ENCODE peak calls at places on chromosomes 2 and 18, in seven cellular contexts. L, I, H, E, B, J and S are unnamed samples. For H3K36me3, the result is how much of the 10 kb centered on the place peaks cover.

GRCh38 chr18:4750392-4751346 is 295.6 kb upstream of the DLGAP1 start:
- DNase-seq in L (no peak), I (no peak), H (no peak), E (no peak), B (no peak), J (no peak), S (no peak)

GRCh38 chr2:208872591-208872990 is 466.0 kb downstream of the PTH2R start:
- DNase-seq in L (no peak), I (no peak), H (no peak), E (no peak), B (no peak), J (no peak), S (no peak)

GRCh38 chr2:201191132-201191875 is 8.4 kb downstream of the CASP10 start:
- DNase-seq in L (no peak), I (no peak), H (no peak), E (no peak), B (no peak), J (no peak), S (no peak)

GRCh38 chr2:222791946-222792649 is 68.7 kb upstream of the ACSL3 start:
- DNase-seq in L (peak), I (no peak), H (no peak), E (peak), B (peak), J (no peak), S (peak)

GRCh38 chr18:3217930-3218647 is 1.7 kb downstream of the MYOM1 start:
- DNase-seq in L (peak), I (no peak), H (no peak), E (no peak), B (peak), J (no peak), S (no peak)

GRCh38 chr18:39840406-39840805 is 2114.6 kb upstream of the PIK3C3 start:
- DNase-seq in L (peak), I (no peak), H (no peak), E (no peak), B (no peak), J (no peak), S (no peak)

GRCh38 chr2:197135806-197136205 is 174.8 kb downstream of the ANKRD44 start:
- DNase-seq in L (no peak), I (no peak), H (no peak), E (no peak), B (no peak), J (no peak), S (no peak)

GRCh38 chr2:233476083-233476410 is 90.5 kb downstream of the USP40 start:
- DNase-seq in L (no peak), I (no peak), H (no peak), E (no peak), B (no peak), J (peak), S (no peak)

GRCh38 chr18:4453712-4454547 is 1.2 kb downstream of the DLGAP1 start:
- DNase-seq in L (no peak), I (peak), H (peak), E (peak), B (no peak), J (no peak), S (no peak)

GRCh38 chr2:210072922-210073509 is 70.6 kb downstream of the RPE start:
- DNase-seq in L (peak), I (peak), H (no peak), E (no peak), B (no peak), J (no peak), S (no peak)

GRCh38 chr2:110679337-110679707 is 1.5 kb upstream of the BUB1 start:
- DNase-seq in L (peak), I (no peak), H (no peak), E (peak), B (no peak), J (no peak), S (no peak)

GRCh38 chr2:147223119-147223518 is 621.7 kb upstream of the ACVR2A start:
- DNase-seq in L (no peak), I (no peak), H (no peak), E (no peak), B (no peak), J (no peak), S (no peak)

GRCh38 chr2:1162768-1163584 is 212.3 kb downstream of the SNTG2 start:
- DNase-seq in L (no peak), I (no peak), H (no peak), E (no peak), B (no peak), J (no peak), S (no peak)

GRCh38 chr2:64655873-64656272 is 2.2 kb upstream of the SERTAD2 start:
- DNase-seq in L (no peak), I (no peak), H (no peak), E (no peak), B (no peak), J (no peak), S (no peak)

GRCh38 chr2:16773080-16773713 is 107.6 kb upstream of the CYRIA start:
- DNase-seq in L (peak), I (peak), H (peak), E (no peak), B (no peak), J (no peak), S (no peak)

GRCh38 chr2:48213646-48214045 is 307.3 kb upstream of the FBXO11 start:
- DNase-seq in L (no peak), I (no peak), H (no peak), E (no peak), B (no peak), J (no peak), S (no peak)

GRCh38 chr2:101152195-101153076 is 1.3 kb upstream of the TBC1D8 start:
- DNase-seq in L (peak), I (peak), H (peak), E (no peak), B (peak), J (no peak), S (peak)

GRCh38 chr18:3713166-3713565 is 263.2 kb downstream of the TGIF1 start:
- DNase-seq in L (no peak), I (no peak), H (no peak), E (no peak), B (no peak), J (no peak), S (no peak)

GRCh38 chr2:64727013-64727767 is 73.5 kb upstream of the SERTAD2 start:
- DNase-seq in L (no peak), I (no peak), H (no peak), E (no peak), B (no peak), J (no peak), S (no peak)

GRCh38 chr2:128325665-128326181 is 7.1 kb upstream of the HS6ST1 start:
- DNase-seq in L (no peak), I (no peak), H (no peak), E (no peak), B (no peak), J (no peak), S (peak)

GRCh38 chr2:168639024-168639423 is 163.4 kb upstream of the NOSTRIN start:
- DNase-seq in L (peak), I (no peak), H (no peak), E (no peak), B (no peak), J (no peak), S (no peak)

GRCh38 chr18:75167759-75168211 is 41.2 kb downstream of the PTGR3 start:
- DNase-seq in L (peak), I (no peak), H (no peak), E (no peak), B (peak), J (no peak), S (peak)

GRCh38 chr2:17190527-17190926 is 327.7 kb downstream of the RAD51AP2 start:
- DNase-seq in L (no peak), I (peak), H (no peak), E (no peak), B (no peak), J (no peak), S (no peak)

GRCh38 chr2:53033416-53033815 is 734.2 kb upstream of the CHAC2 start:
- DNase-seq in L (peak), I (no peak), H (no peak), E (no peak), B (no peak), J (no peak), S (no peak)

GRCh38 chr18:78778651-78779050 is 201.0 kb upstream of the SALL3 start:
- DNase-seq in L (no peak), I (no peak), H (no peak), E (no peak), B (no peak), J (no peak), S (no peak)

GRCh38 chr2:121365061-121365460 is 80.1 kb upstream of the TFCP2L1 start:
- DNase-seq in L (no peak), I (no peak), H (no peak), E (no peak), B (no peak), J (no peak), S (no peak)

GRCh38 chr2:121367246-121367900 is 82.4 kb upstream of the TFCP2L1 start:
- DNase-seq in L (no peak), I (no peak), H (no peak), E (no peak), B (no peak), J (no peak), S (no peak)

GRCh38 chr2:121363632-121364420 is 78.8 kb upstream of the TFCP2L1 start:
- DNase-seq in L (peak), I (no peak), H (no peak), E (no peak), B (peak), J (no peak), S (no peak)

GRCh38 chr2:121368155-121368554 is 83.2 kb upstream of the TFCP2L1 start:
- DNase-seq in L (no peak), I (no peak), H (no peak), E (no peak), B (no peak), J (no peak), S (no peak)

GRCh38 chr2:121366040-121366439 is 81.0 kb upstream of the TFCP2L1 start:
- DNase-seq in L (no peak), I (no peak), H (no peak), E (no peak), B (no peak), J (no peak), S (no peak)
- H3K36me3 ChIP-seq in L (under half), I (under half), H (under half), E (half or more), B (under half), J (under half), S (half or more)

GRCh38 chr2:218896501-218897393 is 16.1 kb downstream of the WNT10A start:
- DNase-seq in L (no peak), I (peak), H (peak), E (no peak), B (peak), J (no peak), S (no peak)
- H3K4me3 ChIP-seq in L (no peak), I (peak), H (peak), E (peak), B (no peak), J (no peak), S (no peak)

DNA sequence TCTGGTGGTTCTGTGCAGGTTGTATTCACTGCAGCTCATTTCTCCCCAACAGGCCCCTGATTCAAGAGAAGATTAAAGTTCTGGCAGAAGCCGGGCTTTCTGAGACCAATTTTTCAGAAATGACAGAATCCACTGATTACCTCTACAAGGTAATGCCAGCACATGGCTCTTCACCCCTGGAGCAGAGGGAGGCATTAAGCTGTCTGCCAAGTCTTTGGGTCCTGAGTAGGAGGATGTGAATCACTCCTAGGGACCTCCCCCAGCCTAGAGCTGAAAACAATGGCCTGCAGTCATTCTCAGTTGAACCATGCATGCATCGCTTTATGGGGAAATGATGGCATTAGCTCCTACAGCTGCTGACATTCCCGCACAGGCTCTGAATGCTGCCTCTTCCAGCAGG is 20.5 kb upstream of the RPL37A start:
- DNase-seq in L (peak), I (no peak), H (no peak), E (no peak), B (no peak), J (no peak), S (no peak)
- H3K36me3 ChIP-seq in L (under half), I (under half), H (under half), E (half or more), B (under half), J (under half), S (half or more)

GRCh38 chr2:238006500-238006899 is 39.7 kb downstream of the UBE2F start:
- DNase-seq in L (no peak), I (no peak), H (no peak), E (no peak), B (no peak), J (no peak), S (no peak)
- H3K4me3 ChIP-seq in L (no peak), I (no peak), H (no peak), E (no peak), B (no peak), J (no peak), S (no peak)

GRCh38 chr2:20620271-20620681 is 30.6 kb downstream of the HS1BP3 start:
- DNase-seq in L (no peak), I (no peak), H (no peak), E (peak), B (peak), J (no peak), S (peak)
- H3K36me3 ChIP-seq in L (under half), I (under half), H (under half), E (half or more), B (under half), J (under half), S (under half)

DNA sequence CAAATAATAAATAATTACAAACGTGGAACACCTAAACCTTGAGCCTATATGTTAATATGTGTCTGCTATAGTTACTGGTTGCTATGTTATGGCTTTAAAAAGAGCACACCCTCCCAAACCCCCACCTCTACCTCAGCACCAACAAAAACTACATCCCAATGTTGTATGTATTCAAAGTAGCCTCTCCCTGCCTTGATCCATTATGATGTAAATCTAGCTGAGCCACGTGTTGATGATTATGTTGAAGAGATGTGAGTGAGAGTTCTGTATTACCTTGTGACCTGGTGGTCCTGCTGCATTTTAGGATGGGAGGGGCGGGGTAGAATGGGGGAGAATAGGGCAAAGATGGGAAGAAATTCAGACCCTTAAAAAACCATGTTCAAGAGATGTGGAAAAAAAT is 4.8 kb downstream of the MFSD6 start:
- DNase-seq in L (no peak), I (no peak), H (no peak), E (no peak), B (no peak), J (no peak), S (no peak)
- H3K4me3 ChIP-seq in L (no peak), I (no peak), H (no peak), E (no peak), B (no peak), J (no peak), S (no peak)

GRCh38 chr2:96594701-96595152 is 43.4 kb downstream of the KANSL3 start:
- DNase-seq in L (no peak), I (no peak), H (no peak), E (no peak), B (no peak), J (no peak), S (no peak)

GRCh38 chr2:96596596-96596995 is 41.5 kb downstream of the KANSL3 start:
- DNase-seq in L (no peak), I (no peak), H (no peak), E (no peak), B (no peak), J (no peak), S (no peak)

GRCh38 chr2:96591494-96591893 is 46.6 kb downstream of the KANSL3 start:
- DNase-seq in L (no peak), I (no peak), H (no peak), E (no peak), B (no peak), J (no peak), S (no peak)

GRCh38 chr2:96594282-96594681 is 43.8 kb downstream of the KANSL3 start:
- DNase-seq in L (no peak), I (no peak), H (no peak), E (no peak), B (no peak), J (no peak), S (no peak)

GRCh38 chr2:96591054-96591453 is 47.1 kb downstream of the KANSL3 start:
- DNase-seq in L (no peak), I (no peak), H (no peak), E (no peak), B (no peak), J (no peak), S (no peak)
- H3K36me3 ChIP-seq in L (under half), I (under half), H (under half), E (under half), B (under half), J (under half), S (under half)